ENCODE peak calls at places on chromosomes 4 and X, in four cellular contexts. L is OCI-M1; V is colonic mucosa; Y is activated CD8-positive, alpha-beta memory T cell treated with anti-CD3 and anti-CD28 coated beads for 4 hours. U is an unnamed sample.

GRCh38 chr4:7654550-7655266 is 220.0 kb upstream of the PSAPL1 start:
- DNase-seq in Y (no peak), V (no peak), L (no peak), U (no peak)

GRCh38 chr4:18593297-18594002 is 571.9 kb upstream of the LCORL start:
- DNase-seq in Y (peak; percentile 22), L (peak; percentile 84), V (peak; percentile 41), U (peak; percentile 2)

GRCh38 chrX:97096385-97096784 is 212.7 kb downstream of the RPA4 start:
- DNase-seq in Y (no peak), L (no peak), V (no peak), U (no peak)

GRCh38 chr4:87419578-87420249 is 2.7 kb upstream of the NUDT9 start:
- DNase-seq in V (no peak), Y (no peak), L (no peak), U (no peak)

GRCh38 chrX:103831803-103832544 is at the start of gene RAB9B:
- DNase-seq in L (no peak), V (peak; percentile 59), Y (no peak), U (peak; percentile 36)

GRCh38 chrX:74514384-74514783 is 93.1 kb downstream of the SLC16A2 start:
- DNase-seq in V (no peak), Y (no peak), L (peak; percentile 1), U (no peak)

GRCh38 chr4:56512166-56512565 is 6.6 kb downstream of the ARL9 start:
- DNase-seq in V (no peak), L (no peak), Y (no peak), U (no peak)

GRCh38 chr4:88195666-88196365 is 37.4 kb upstream of the ABCG2 start:
- DNase-seq in Y (no peak), V (peak; percentile 72), L (no peak), U (no peak)

GRCh38 chr4:153217440-153217839 is 13.2 kb downstream of the TRIM2 start:
- DNase-seq in L (no peak), Y (no peak), V (no peak), U (no peak)

GRCh38 chr4:123892997-123893745 is 496.6 kb downstream of the SPRY1 start:
- DNase-seq in L (no peak), Y (no peak), V (no peak), U (no peak)

GRCh38 chr4:78143634-78144033 is 86.5 kb downstream of the FRAS1 start:
- DNase-seq in Y (no peak), L (no peak), V (no peak), U (no peak)

GRCh38 chrX:140572724-140573123 is 67.9 kb upstream of the SOX3 start:
- DNase-seq in V (peak; percentile 39), L (peak; percentile 68), Y (no peak), U (no peak)

GRCh38 chr4:158783775-158784174 is 14.9 kb downstream of the FNIP2 start:
- DNase-seq in L (no peak), V (no peak), Y (no peak), U (no peak)

GRCh38 chr4:128347930-128348660 is 60.5 kb upstream of the PGRMC2 start:
- DNase-seq in V (no peak), L (peak; percentile 41), Y (no peak), U (no peak)

GRCh38 chr4:163467371-163467770 is 6.2 kb downstream of the TKTL2 start:
- DNase-seq in V (no peak), Y (no peak), L (no peak), U (no peak)

GRCh38 chrX:48498374-48498809 is 10.4 kb upstream of the PORCN start:
- DNase-seq in Y (no peak), L (no peak), V (no peak), U (no peak)

GRCh38 chr4:84535901-84536300 is 36.8 kb upstream of the NKX6-1 start:
- DNase-seq in Y (no peak), L (no peak), V (no peak), U (no peak)

GRCh38 chr4:20474119-20474518 is 222.4 kb downstream of the SLIT2 start:
- DNase-seq in Y (no peak), L (peak; percentile 40), V (no peak), U (no peak)

GRCh38 chr4:125693233-125693632 is 378.5 kb downstream of the FAT4 start:
- DNase-seq in V (no peak), L (no peak), Y (no peak), U (no peak)

GRCh38 chr4:151169223-151169622 is 69.8 kb downstream of the RPS3A start:
- DNase-seq in V (peak; percentile 58), Y (no peak), L (no peak), U (no peak)

GRCh38 chr4:18213576-18214198 is 192.1 kb upstream of the LCORL start:
- DNase-seq in L (no peak), Y (no peak), V (no peak), U (no peak)

GRCh38 chrX:12563121-12563520 is 228.1 kb upstream of the PRPS2 start:
- DNase-seq in Y (no peak), V (no peak), L (no peak), U (no peak)

GRCh38 chrX:126655061-126655460 is 102.4 kb upstream of the DCAF12L1 start:
- DNase-seq in L (no peak), V (no peak), Y (no peak), U (no peak)

GRCh38 chrX:135434258-135435138 is 12.8 kb downstream of the SMIM10L2A start:
- DNase-seq in L (no peak), V (no peak), Y (no peak), U (no peak)

GRCh38 chr4:188841523-188841922 is 702.3 kb downstream of the TRIML1 start:
- DNase-seq in V (no peak), Y (no peak), L (peak; percentile 14), U (no peak)

GRCh38 chrX:132294776-132295495 is 75.7 kb upstream of the RAP2C start:
- DNase-seq in V (no peak), Y (no peak), L (no peak), U (no peak)

GRCh38 chr4:7423801-7424552 is 10.8 kb downstream of the PSAPL1 start:
- DNase-seq in Y (no peak), V (no peak), L (no peak), U (no peak)

GRCh38 chr4:138609943-138610350 is 367.8 kb upstream of the SLC7A11 start:
- DNase-seq in Y (no peak), L (peak; percentile 86), V (no peak), U (no peak)

GRCh38 chrX:33923262-33923661 is 208.9 kb downstream of the FAM47A start:
- DNase-seq in Y (no peak), L (no peak), V (no peak), U (no peak)

GRCh38 chr4:120211408-120212015 is 144.9 kb upstream of the MAD2L1 start:
- DNase-seq in L (no peak), V (no peak), Y (no peak), U (no peak)

GRCh38 chr4:1238676-1239000 is 10.3 kb downstream of the CTBP1 start:
- DNase-seq in Y (no peak), V (no peak), L (no peak), U (no peak)

GRCh38 chr4:13968723-13969122 is 341.2 kb upstream of the BOD1L1 start:
- DNase-seq in L (no peak), Y (no peak), V (no peak), U (no peak)

GRCh38 chrX:75067931-75068330 is 88.2 kb downstream of the ABCB7 start:
- DNase-seq in L (no peak), V (no peak), Y (no peak), U (no peak)

GRCh38 chrX:130902446-130902782 is 595 bp downstream of the ENOX2 start:
- DNase-seq in V (no peak), L (no peak), Y (no peak), U (no peak)

GRCh38 chr4:187478292-187479205 is 517.0 kb upstream of the ZFP42 start:
- DNase-seq in V (no peak), Y (no peak), L (no peak), U (no peak)